ENCODE peak calls at places on chromosomes 11 and 22, in six cellular contexts. V, W, B, L, I and X are unnamed samples.

GRCh38 chr11:3626250-3626960 is 15.4 kb downstream of the ART5 start:
- DNase-seq in V (peak; percentile 81), W (no peak), B (peak; percentile 44), L (no peak), I (no peak), X (no peak)

GRCh38 chr11:83241291-83241946 is 44.7 kb downstream of the CCDC90B start:
- DNase-seq in V (no peak), W (peak; percentile 75), B (no peak), L (peak; percentile 74), I (peak; percentile 70), X (peak; percentile 48)

GRCh38 chr11:131762346-131763110 is 392.1 kb downstream of the NTM start:
- DNase-seq in V (no peak), W (no peak), B (no peak), L (no peak), I (no peak), X (no peak)

GRCh38 chr11:101862410-101863233 is 52.2 kb upstream of the CEP126 start:
- DNase-seq in V (no peak), W (peak; percentile 83), B (no peak), L (peak; percentile 84), I (peak; percentile 81), X (peak; percentile 79)

GRCh38 chr11:124745270-124745834 is 5.6 kb downstream of the NRGN start:
- DNase-seq in V (no peak), W (no peak), B (no peak), L (no peak), I (no peak), X (no peak)

GRCh38 chr11:46736615-46737014 is 17.6 kb downstream of the F2 start:
- DNase-seq in V (no peak), W (no peak), B (no peak), L (no peak), I (no peak), X (peak; percentile 9)

GRCh38 chr11:60972182-60973030 is 926 bp downstream of the CD6 start:
- DNase-seq in V (no peak), W (no peak), B (no peak), L (no peak), I (no peak), X (no peak)

GRCh38 chr22:39718206-39718605 is 147.7 kb downstream of the CACNA1I start:
- DNase-seq in V (peak; percentile 26), W (no peak), B (no peak), L (no peak), I (no peak), X (no peak)

GRCh38 chr11:74462009-74462408 is 5.3 kb downstream of the KCNE3 start:
- DNase-seq in V (peak; percentile 91), W (peak; percentile 89), B (peak; percentile 39), L (no peak), I (peak; percentile 61), X (no peak)

GRCh38 chr22:30286813-30287625 is 2.3 kb downstream of the CASTOR1 start:
- DNase-seq in V (peak; percentile 89), W (peak; percentile 64), B (peak; percentile 54), L (peak; percentile 45), I (peak; percentile 38), X (peak; percentile 71)

GRCh38 chr11:5204787-5205186 is 4.3 kb upstream of the OR51V1 start:
- DNase-seq in V (no peak), W (peak; percentile 77), B (no peak), L (peak; percentile 69), I (peak; percentile 83), X (peak; percentile 65)

GRCh38 chr22:42289671-42290269 is 19.3 kb upstream of the TCF20 start:
- DNase-seq in V (no peak), W (peak; percentile 17), B (no peak), L (no peak), I (no peak), X (no peak)

GRCh38 chr11:128361451-128362020 is 225.8 kb downstream of the ETS1 start:
- DNase-seq in V (no peak), W (peak; percentile 73), B (no peak), L (peak; percentile 77), I (peak; percentile 87), X (no peak)

GRCh38 chr22:20542736-20543135 is 35.3 kb downstream of the MED15 start:
- DNase-seq in V (no peak), W (no peak), B (no peak), L (no peak), I (no peak), X (no peak)

GRCh38 chr22:33300165-33300564 is 242.0 kb upstream of the SYN3 start:
- DNase-seq in V (no peak), W (no peak), B (no peak), L (no peak), I (no peak), X (no peak)

GRCh38 chr22:22751043-22751603 is 106.7 kb downstream of the GGTLC2 start:
- DNase-seq in V (no peak), W (no peak), B (no peak), L (no peak), I (no peak), X (no peak)

GRCh38 chr22:37661160-37661924 is 2.8 kb downstream of the PDXP start:
- DNase-seq in V (no peak), W (peak; percentile 62), B (no peak), L (peak; percentile 60), I (peak; percentile 76), X (peak; percentile 67)

GRCh38 chr11:109422755-109423113 is 744 bp downstream of the C11orf87 start:
- DNase-seq in V (no peak), W (peak; percentile 26), B (no peak), L (no peak), I (peak; percentile 14), X (peak; percentile 9)

GRCh38 chr11:125166347-125166841 is 1.8 kb downstream of the PKNOX2 start:
- DNase-seq in V (no peak), W (peak; percentile 58), B (no peak), L (no peak), I (peak; percentile 34), X (no peak)

GRCh38 chr11:112697779-112698178 is 263.4 kb upstream of the NCAM1 start:
- DNase-seq in V (no peak), W (no peak), B (no peak), L (no peak), I (no peak), X (no peak)
- TF ChIP-seq CTCF in V (no peak), W (no peak), B (no peak), L (peak; percentile 14), I (no peak), X (no peak)

GRCh38 chr11:65132238-65132987 is 1.9 kb downstream of the SYVN1 start:
- DNase-seq in V (no peak), W (no peak), B (no peak), L (no peak), I (no peak), X (no peak)
- H3K4me3 ChIP-seq in V (peak overlapping the region; percentile 95), W (no peak overlapping the region), B (no peak overlapping the region), L (no peak overlapping the region), I (no peak overlapping the region), X (no peak overlapping the region)

DNA sequence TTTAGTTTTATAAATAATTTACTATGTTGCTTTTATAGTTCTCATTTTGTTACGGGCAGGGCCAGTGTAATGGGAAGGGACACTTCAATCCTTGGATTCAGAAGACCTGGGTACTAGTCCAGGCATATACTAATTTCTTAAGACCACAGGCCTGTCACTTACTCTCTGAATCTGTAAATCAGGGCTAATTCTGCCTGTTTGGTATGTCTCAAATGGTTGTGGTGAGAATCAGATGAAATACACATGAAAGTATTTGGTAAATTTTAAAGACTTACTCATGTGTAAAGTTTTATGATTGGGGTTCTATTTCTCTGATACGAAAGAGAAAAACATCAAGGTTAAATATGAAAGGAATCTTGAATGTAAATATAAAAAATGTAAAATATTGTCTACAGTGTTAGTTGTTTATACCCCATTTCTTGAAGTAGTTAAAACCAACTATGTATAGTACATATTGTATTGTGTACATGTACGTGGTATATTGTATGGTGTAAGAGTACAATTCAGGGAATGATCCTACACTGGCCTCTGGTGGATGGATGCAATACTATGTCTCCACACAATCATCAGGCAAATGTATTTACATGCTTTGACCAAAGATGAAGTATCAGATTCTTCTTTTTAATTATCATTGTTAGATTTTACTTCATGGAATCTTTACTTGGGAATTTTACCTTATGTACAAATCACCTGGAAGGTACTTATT is 24.5 kb upstream of the RAG2 start:
- DNase-seq in V (no peak), W (peak; percentile 49), B (no peak), L (peak; percentile 18), I (peak; percentile 32), X (peak; percentile 30)
- TF ChIP-seq CTCF in V (peak; percentile 40), W (peak; percentile 59), B (no peak), L (peak; percentile 58), I (peak; percentile 32), X (peak; percentile 48)

DNA sequence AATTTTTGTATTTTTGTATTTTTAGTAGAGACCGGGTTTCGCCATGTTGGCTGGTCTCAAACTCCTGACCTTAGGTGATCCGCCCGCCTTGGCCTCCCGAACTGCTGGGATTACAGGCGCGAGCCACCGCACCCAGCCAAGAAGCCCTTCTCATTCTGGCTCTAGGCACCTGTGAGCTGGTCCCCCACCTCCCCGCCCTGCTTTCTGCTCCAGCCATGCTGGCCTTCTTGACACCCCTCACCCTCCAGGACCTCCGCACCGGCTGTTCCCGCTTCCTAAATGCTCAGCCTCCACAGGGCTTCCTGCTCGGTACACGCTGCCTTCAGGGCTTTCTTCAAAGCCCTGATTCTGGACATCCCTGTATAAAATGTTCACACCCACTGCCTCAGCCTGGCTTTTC is 5.5 kb upstream of the FXYD2 start:
- DNase-seq in V (no peak), W (no peak), B (no peak), L (no peak), I (no peak), X (no peak)
- H3K4me3 ChIP-seq in V (no peak overlapping the region), W (no peak overlapping the region), B (no peak overlapping the region), L (no peak overlapping the region), I (no peak overlapping the region), X (no peak overlapping the region)

DNA sequence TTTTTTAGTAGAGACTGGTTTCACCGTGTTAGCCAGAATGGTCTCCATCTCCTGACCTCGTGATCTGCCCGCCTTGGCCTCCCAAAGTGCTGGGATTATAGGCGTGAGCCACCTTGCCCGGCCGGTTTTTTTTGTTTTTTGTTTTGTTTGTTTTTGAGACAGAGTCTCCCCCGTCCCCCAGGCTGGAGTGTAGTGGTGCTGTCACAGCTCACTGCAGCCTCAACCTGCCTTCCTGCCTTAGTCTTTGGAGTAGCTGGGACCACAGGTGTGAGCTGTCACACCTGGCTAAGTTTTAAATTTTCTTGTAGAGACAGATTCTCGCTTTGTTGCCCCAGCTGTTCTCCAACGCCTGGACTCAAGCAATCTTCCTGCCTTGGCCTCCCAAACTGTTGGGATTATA is 3.2 kb downstream of the PPIL2 start:
- DNase-seq in V (no peak), W (no peak), B (no peak), L (no peak), I (no peak), X (no peak)
- TF ChIP-seq CTCF in V (no peak), W (no peak), B (no peak), L (no peak), I (no peak), X (no peak)